ENCODE peak calls at places on chromosomes 4 and X, in seven cellular contexts. H is PC-3, V is SK-N-SH, O is neural progenitor cell, D is mammary epithelial cell, E is IMR-90, P is fibroblast of lung. R is an unnamed sample. For H3K9me3, the result is how much of the 10 kb centered on the place peaks cover.

GRCh38 chr4:86935499-86935832 is 655 bp downstream of the AFF1 start:
- DNase-seq in H (no peak), V (peak), O (no peak), D (no peak), E (no peak), P (no peak), R (peak)

GRCh38 chr4:136831553-136831952 is 700.7 kb downstream of the PCDH18 start:
- DNase-seq in H (peak), V (no peak), O (no peak), D (no peak), E (no peak), P (no peak), R (no peak)

GRCh38 chr4:5953003-5953951 is 60.4 kb upstream of the CRMP1 start:
- DNase-seq in H (no peak), V (no peak), O (no peak), D (no peak), E (no peak), P (no peak), R (no peak)

GRCh38 chr4:75490155-75490554 is 24.0 kb downstream of the RCHY1 start:
- DNase-seq in H (peak), V (no peak), O (peak), D (no peak), E (peak), P (peak), R (no peak)

GRCh38 chr4:142452132-142452855 is 393.8 kb downstream of the INPP4B start:
- DNase-seq in H (peak), V (no peak), O (peak), D (peak), E (peak), P (peak), R (no peak)

GRCh38 chr4:54384152-54384551 is 155.1 kb downstream of the PDGFRA start:
- DNase-seq in H (no peak), V (no peak), O (no peak), D (no peak), E (no peak), P (no peak), R (no peak)

GRCh38 chrX:140172401-140172800 is 207.1 kb upstream of the CXorf66 start:
- DNase-seq in H (no peak), V (no peak), O (no peak), D (no peak), E (no peak), P (no peak), R (no peak)

GRCh38 chr4:153901220-153901619 is 112.3 kb upstream of the SFRP2 start:
- DNase-seq in H (no peak), V (no peak), O (no peak), D (no peak), E (no peak), P (no peak), R (no peak)

GRCh38 chr4:141275834-141276233 is 55.1 kb downstream of the ZNF330 start:
- DNase-seq in H (peak), V (no peak), O (no peak), D (no peak), E (peak), P (peak), R (no peak)

GRCh38 chrX:23668335-23668734 is 1.0 kb downstream of the PRDX4 start:
- DNase-seq in H (peak), V (peak), O (no peak), D (no peak), E (no peak), P (no peak), R (no peak)

GRCh38 chr4:41476310-41476709 is 61.6 kb upstream of the LIMCH1 start:
- DNase-seq in H (no peak), V (no peak), O (no peak), D (no peak), E (no peak), P (no peak), R (no peak)

DNA sequence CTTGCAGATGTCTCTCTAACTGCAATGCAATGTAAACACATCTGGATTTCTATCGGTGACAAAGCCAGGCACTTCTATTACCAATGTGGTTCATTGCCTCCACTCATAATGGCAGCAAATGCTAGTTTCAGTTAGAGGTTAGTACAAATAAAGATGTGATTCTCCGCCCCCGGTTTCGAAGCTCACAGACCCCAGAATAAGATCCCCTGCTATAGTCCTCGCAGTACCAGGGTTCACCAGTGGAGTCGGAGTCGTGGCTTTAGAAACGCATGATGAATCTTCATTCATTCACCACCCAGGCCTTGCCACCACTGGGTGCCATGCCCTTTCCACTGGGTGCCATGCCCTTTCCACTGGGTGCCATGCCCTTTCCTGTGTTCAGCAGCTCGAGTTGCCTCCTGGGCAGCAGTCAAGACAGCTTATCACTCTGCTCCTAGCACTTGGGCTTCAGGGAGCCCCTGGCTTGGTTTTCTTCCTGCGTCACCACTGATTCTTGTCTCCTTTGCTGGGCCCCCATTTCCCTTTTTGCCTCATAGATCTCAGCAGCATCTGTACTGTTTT is 3.5 kb upstream of the NAA10 start:
- DNase-seq in H (no peak), V (no peak), O (no peak), D (no peak), E (peak), P (no peak), R (no peak)
- TF ChIP-seq CTCF in H (no peak), V (peak), O (no peak), D (no peak), E (no peak), P (no peak), R (no peak)

GRCh38 chr4:1842993-1843448 is 12.9 kb downstream of the LETM1 start:
- DNase-seq in H (peak), V (no peak), O (no peak), D (no peak), E (peak), P (peak), R (no peak)
- H3K27ac ChIP-seq in H (no peak), V (no peak), O (no peak), D (no peak), E (peak), P (peak), R (no peak)

GRCh38 chrX:81996166-81996565 is 794.3 kb downstream of the SH3BGRL start:
- DNase-seq in H (no peak), V (no peak), O (no peak), D (no peak), E (no peak), P (no peak), R (no peak)
- H3K9me3 ChIP-seq in H (under half), V (under half), O (under half), D (under half), E (under half), P (under half), R (under half)

GRCh38 chrX:106734827-106735226 is 8.3 kb downstream of the RNF128 start:
- DNase-seq in H (no peak), V (no peak), O (no peak), D (no peak), E (no peak), P (no peak), R (no peak)

GRCh38 chrX:106726485-106727437 is at the start of gene RNF128:
- DNase-seq in H (peak), V (peak), O (peak), D (peak), E (peak), P (peak), R (no peak)

GRCh38 chrX:106731590-106731989 is 5.1 kb downstream of the RNF128 start:
- DNase-seq in H (no peak), V (no peak), O (no peak), D (no peak), E (no peak), P (no peak), R (no peak)

GRCh38 chrX:106728337-106728736 is 1.8 kb downstream of the RNF128 start:
- DNase-seq in H (no peak), V (no peak), O (no peak), D (no peak), E (no peak), P (no peak), R (no peak)

DNA sequence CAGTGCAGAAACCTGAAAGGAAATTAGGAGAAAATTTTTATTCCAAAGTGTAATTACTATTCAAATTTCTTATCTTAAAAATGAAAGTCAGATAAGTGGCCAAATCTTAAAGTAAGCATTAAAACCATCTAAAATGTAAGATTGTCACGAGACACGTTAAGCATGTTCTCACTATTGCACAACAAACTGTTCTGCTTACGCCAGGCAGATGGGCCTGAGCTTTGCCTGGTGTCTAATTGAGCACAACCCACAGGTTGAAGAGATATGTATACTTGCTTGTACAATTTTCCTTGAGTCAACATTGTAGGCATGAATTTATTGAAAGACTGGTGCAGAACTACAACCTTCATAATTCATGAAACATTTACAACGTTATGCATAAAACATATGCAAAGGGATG is 3.9 kb downstream of the RNF128 start:
- DNase-seq in H (no peak), V (no peak), O (no peak), D (no peak), E (peak), P (no peak), R (no peak)
- TF ChIP-seq CTCF in H (no peak), V (no peak), O (no peak), D (no peak), E (no peak), P (no peak), R (no peak)

DNA sequence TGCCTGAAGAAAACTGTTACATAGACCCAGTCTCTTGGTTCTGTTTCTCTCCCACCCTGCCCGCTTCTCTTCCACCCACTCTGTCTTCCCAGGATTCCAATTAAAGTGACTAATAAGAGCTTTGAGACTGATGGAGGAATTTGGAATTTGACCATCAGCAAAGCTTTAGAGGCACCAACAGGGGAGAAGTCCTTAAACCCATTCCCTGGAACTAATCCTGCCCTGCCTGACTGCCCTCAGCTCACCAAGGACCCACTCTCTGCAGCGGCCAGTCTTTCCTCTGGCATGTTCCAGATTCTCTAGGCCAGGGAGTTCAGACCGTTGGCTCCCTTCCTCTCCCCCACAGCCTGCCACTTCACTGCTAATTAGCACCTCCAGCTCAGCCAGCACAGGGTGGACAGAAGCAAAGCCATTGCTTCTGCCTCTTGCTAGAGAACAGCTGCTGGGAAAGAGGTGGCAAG is 23.9 kb downstream of the SCD5 start:
- DNase-seq in H (no peak), V (no peak), O (peak), D (no peak), E (peak), P (peak), R (no peak)
- H3K27ac ChIP-seq in H (no peak), V (no peak), O (no peak), D (no peak), E (no peak), P (no peak), R (no peak)

GRCh38 chr4:175411251-175411650 is 400.8 kb downstream of the GPM6A start:
- DNase-seq in H (no peak), V (no peak), O (no peak), D (no peak), E (no peak), P (no peak), R (no peak)
- H3K9me3 ChIP-seq in H (under half), V (under half), O (under half), D (under half), E (under half), P (under half), R (under half)